ENCODE peak calls at places on chromosomes 4 and X, in ten cellular contexts. I is D341Med; N is GM10248; H is kidney; P is naive thymus-derived CD4-positive, alpha-beta T cell; B is AML-193; T is D721Med; G is aorta; S is heart right ventricle; A is CD8-positive, alpha-beta memory T cell. Y is an unnamed sample.

GRCh38 chr4:63790377-63790776 is 618.9 kb downstream of the TECRL start:
- DNase-seq in I (no peak), N (no peak), H (no peak), P (no peak), B (no peak), T (no peak), G (no peak), S (no peak), A (no peak), Y (no peak)

GRCh38 chr4:55303818-55304217 is 42.2 kb upstream of the SRD5A3 start:
- DNase-seq in I (no peak), N (no peak), H (no peak), P (no peak), B (no peak), T (no peak), G (no peak), S (peak; percentile 10), A (no peak), Y (no peak)

GRCh38 chrX:134622056-134622812 is 36.0 kb downstream of the PLAC1 start:
- DNase-seq in I (no peak), N (peak; percentile 33), H (no peak), P (no peak), B (no peak), T (no peak), G (no peak), S (peak; percentile 5), A (no peak), Y (no peak)

GRCh38 chr4:173585876-173586572 is 56.0 kb upstream of the HAND2 start:
- DNase-seq in I (no peak), N (no peak), H (no peak), P (no peak), B (no peak), T (no peak), G (no peak), S (no peak), A (no peak), Y (no peak)

GRCh38 chr4:138405934-138406567 is 163.9 kb upstream of the SLC7A11 start:
- DNase-seq in I (no peak), N (peak; percentile 15), H (no peak), P (no peak), B (peak; percentile 96), T (no peak), G (no peak), S (no peak), A (no peak), Y (no peak)

GRCh38 chr4:27789768-27790167 is 929.1 kb downstream of the STIM2 start:
- DNase-seq in I (no peak), N (no peak), H (no peak), P (no peak), B (no peak), T (no peak), G (no peak), S (no peak), A (no peak), Y (no peak)

GRCh38 chr4:53932784-53933183 is 131.6 kb downstream of the CHIC2 start:
- DNase-seq in I (no peak), N (no peak), H (no peak), P (no peak), B (no peak), T (no peak), G (no peak), S (no peak), A (no peak), Y (no peak)

GRCh38 chrX:137431693-137432488 is 134.0 kb upstream of the ZIC3 start:
- DNase-seq in I (no peak), N (no peak), H (no peak), P (no peak), B (no peak), T (no peak), G (no peak), S (no peak), A (no peak), Y (no peak)

GRCh38 chr4:6128221-6128871 is 72.0 kb downstream of the JAKMIP1 start:
- DNase-seq in I (no peak), N (no peak), H (no peak), P (no peak), B (no peak), T (no peak), G (peak; percentile 21), S (no peak), A (no peak), Y (no peak)

GRCh38 chr4:92519727-92520126 is 216.0 kb downstream of the GRID2 start:
- DNase-seq in I (no peak), N (no peak), H (no peak), P (no peak), B (no peak), T (no peak), G (no peak), S (no peak), A (no peak), Y (no peak)

GRCh38 chr4:56086561-56086960 is 137.8 kb downstream of the CEP135 start:
- DNase-seq in I (no peak), N (no peak), H (no peak), P (no peak), B (no peak), T (no peak), G (no peak), S (no peak), A (no peak), Y (peak; percentile 54)

GRCh38 chr4:86160423-86160822 is 199.4 kb downstream of the MAPK10 start:
- DNase-seq in I (no peak), N (no peak), H (no peak), P (no peak), B (no peak), T (no peak), G (no peak), S (no peak), A (no peak), Y (no peak)

GRCh38 chrX:132022863-132023116 is 312 bp upstream of the STK26 start:
- DNase-seq in I (no peak), N (no peak), H (no peak), P (no peak), B (no peak), T (no peak), G (no peak), S (no peak), A (no peak), Y (no peak)

GRCh38 chr4:40173470-40173875 is 23.4 kb upstream of the RHOH start:
- DNase-seq in I (no peak), N (peak; percentile 58), H (no peak), P (no peak), B (no peak), T (no peak), G (no peak), S (no peak), A (no peak), Y (no peak)

GRCh38 chr4:52751349-52751911 is at the start of gene ERVMER34-1:
- DNase-seq in I (peak; percentile 44), N (no peak), H (peak; percentile 89), P (no peak), B (no peak), T (no peak), G (peak; percentile 45), S (peak; percentile 56), A (no peak), Y (peak; percentile 65)

GRCh38 chrX:71604141-71604540 is 14.2 kb downstream of the CXCR3 start:
- DNase-seq in I (no peak), N (no peak), H (no peak), P (no peak), B (no peak), T (no peak), G (no peak), S (no peak), A (no peak), Y (no peak)

GRCh38 chrX:151981129-151981528 is 6.7 kb upstream of the GABRE start:
- DNase-seq in I (no peak), N (no peak), H (no peak), P (no peak), B (no peak), T (no peak), G (no peak), S (no peak), A (no peak), Y (no peak)

GRCh38 chr4:9987749-9988346 is 33.4 kb downstream of the SLC2A9 start:
- DNase-seq in I (no peak), N (peak; percentile 43), H (no peak), P (no peak), B (no peak), T (no peak), G (no peak), S (no peak), A (no peak), Y (no peak)

GRCh38 chrX:39984191-39984956 is 113.4 kb downstream of the BCOR start:
- DNase-seq in I (peak; percentile 34), N (no peak), H (peak; percentile 51), P (no peak), B (no peak), T (no peak), G (no peak), S (no peak), A (no peak), Y (no peak)

GRCh38 chr4:186017801-186018200 is 51.2 kb upstream of the TLR3 start:
- DNase-seq in I (no peak), N (no peak), H (no peak), P (no peak), B (no peak), T (no peak), G (no peak), S (no peak), A (no peak), Y (no peak)

GRCh38 chrX:123169247-123169901 is 14.7 kb upstream of the GRIA3 start:
- DNase-seq in I (no peak), N (no peak), H (no peak), P (no peak), B (no peak), T (no peak), G (no peak), S (no peak), A (no peak), Y (no peak)

GRCh38 chrX:11351375-11352295 is 58.4 kb downstream of the AMELX start:
- DNase-seq in I (no peak), N (no peak), H (peak; percentile 69), P (no peak), B (no peak), T (no peak), G (peak; percentile 59), S (peak; percentile 73), A (no peak), Y (peak; percentile 58)